ENCODE peak calls at places on chromosome 19, in seven cellular contexts. One of them, this sample, is unnamed.

GRCh38 chr19:1273263-1274041 is 1.9 kb upstream of the FAM174C start:
- DNase-seq in HepG2: no peak
- DNase-seq in K562: peak
- DNase-seq in SK-N-SH: no peak
- DNase-seq in H1: no peak
- DNase-seq in HCT116: no peak
- DNase-seq in GM12878: no peak
- DNase-seq in this sample: no peak

GRCh38 chr19:10544242-10544752 is 593 bp downstream of the ATG4D start:
- DNase-seq in HepG2: no peak
- DNase-seq in K562: peak
- DNase-seq in SK-N-SH: no peak
- DNase-seq in H1: no peak
- DNase-seq in HCT116: no peak
- DNase-seq in GM12878: no peak
- DNase-seq in this sample: no peak

GRCh38 chr19:38877781-38878574 is at the start of gene RINL:
- DNase-seq in HepG2: no peak
- DNase-seq in K562: peak
- DNase-seq in SK-N-SH: peak
- DNase-seq in H1: no peak
- DNase-seq in HCT116: no peak
- DNase-seq in GM12878: no peak
- DNase-seq in this sample: no peak

GRCh38 chr19:37885392-37885791 is 21.0 kb downstream of the WDR87 start:
- DNase-seq in HepG2: no peak
- DNase-seq in K562: no peak
- DNase-seq in SK-N-SH: no peak
- DNase-seq in H1: no peak
- DNase-seq in HCT116: no peak
- DNase-seq in GM12878: no peak
- DNase-seq in this sample: no peak

GRCh38 chr19:33426621-33427475 is 53.3 kb downstream of the CEBPG start:
- DNase-seq in HepG2: no peak
- DNase-seq in K562: no peak
- DNase-seq in SK-N-SH: no peak
- DNase-seq in H1: no peak
- DNase-seq in HCT116: no peak
- DNase-seq in GM12878: no peak
- DNase-seq in this sample: no peak

GRCh38 chr19:55160128-55160985 is 2.8 kb upstream of the TNNI3 start:
- DNase-seq in HepG2: peak
- DNase-seq in K562: peak
- DNase-seq in SK-N-SH: peak
- DNase-seq in H1: peak
- DNase-seq in HCT116: peak
- DNase-seq in GM12878: peak
- DNase-seq in this sample: peak

GRCh38 chr19:50831026-50831396 is 2.4 kb downstream of the KLK15 start:
- DNase-seq in HepG2: no peak
- DNase-seq in K562: no peak
- DNase-seq in SK-N-SH: no peak
- DNase-seq in H1: no peak
- DNase-seq in HCT116: no peak
- DNase-seq in GM12878: no peak
- DNase-seq in this sample: no peak

GRCh38 chr19:17394891-17395415 is 957 bp upstream of the CCDC194 start:
- DNase-seq in HepG2: no peak
- DNase-seq in K562: peak
- DNase-seq in SK-N-SH: peak
- DNase-seq in H1: peak
- DNase-seq in HCT116: peak
- DNase-seq in GM12878: no peak
- DNase-seq in this sample: peak

GRCh38 chr19:32566246-32566830 is 14.7 kb upstream of the PDCD5 start:
- DNase-seq in HepG2: no peak
- DNase-seq in K562: no peak
- DNase-seq in SK-N-SH: no peak
- DNase-seq in H1: no peak
- DNase-seq in HCT116: no peak
- DNase-seq in GM12878: no peak
- DNase-seq in this sample: no peak

GRCh38 chr19:41792513-41793413 is 3.6 kb upstream of the CEACAM3 start:
- DNase-seq in HepG2: peak
- DNase-seq in K562: peak
- DNase-seq in SK-N-SH: peak
- DNase-seq in H1: peak
- DNase-seq in HCT116: peak
- DNase-seq in GM12878: no peak
- DNase-seq in this sample: peak

GRCh38 chr19:50315773-50316448 is 13.3 kb downstream of the KCNC3 start:
- DNase-seq in HepG2: no peak
- DNase-seq in K562: peak
- DNase-seq in SK-N-SH: peak
- DNase-seq in H1: no peak
- DNase-seq in HCT116: no peak
- DNase-seq in GM12878: no peak
- DNase-seq in this sample: peak

GRCh38 chr19:16078311-16078758 is 2.0 kb downstream of the TPM4 start:
- DNase-seq in HepG2: no peak
- DNase-seq in K562: peak
- DNase-seq in SK-N-SH: no peak
- DNase-seq in H1: no peak
- DNase-seq in HCT116: no peak
- DNase-seq in GM12878: no peak
- DNase-seq in this sample: no peak

GRCh38 chr19:31408460-31409124 is 59.4 kb upstream of the TSHZ3 start:
- DNase-seq in HepG2: no peak
- DNase-seq in K562: peak
- DNase-seq in SK-N-SH: no peak
- DNase-seq in H1: no peak
- DNase-seq in HCT116: no peak
- DNase-seq in GM12878: no peak
- DNase-seq in this sample: no peak

GRCh38 chr19:36152061-36152885 is at the start of gene COX7A1:
- DNase-seq in HepG2: no peak
- DNase-seq in K562: no peak
- DNase-seq in SK-N-SH: no peak
- DNase-seq in H1: no peak
- DNase-seq in HCT116: no peak
- DNase-seq in GM12878: no peak
- DNase-seq in this sample: no peak

GRCh38 chr19:3392480-3392879 is 26.1 kb downstream of the NFIC start:
- DNase-seq in HepG2: no peak
- DNase-seq in K562: no peak
- DNase-seq in SK-N-SH: no peak
- DNase-seq in H1: no peak
- DNase-seq in HCT116: no peak
- DNase-seq in GM12878: no peak
- DNase-seq in this sample: no peak

GRCh38 chr19:48987323-48987722 is 5.8 kb downstream of the GYS1 start:
- DNase-seq in HepG2: no peak
- DNase-seq in K562: no peak
- DNase-seq in SK-N-SH: no peak
- DNase-seq in H1: no peak
- DNase-seq in HCT116: no peak
- DNase-seq in GM12878: no peak
- DNase-seq in this sample: no peak
- TF ChIP-seq JUND in HepG2: no peak
- TF ChIP-seq JUND in K562: no peak
- TF ChIP-seq JUND in SK-N-SH: no peak
- TF ChIP-seq JUND in H1: no peak
- TF ChIP-seq JUND in HCT116: no peak
- TF ChIP-seq JUND in GM12878: no peak
- TF ChIP-seq JUND in this sample: no peak

GRCh38 chr19:5828661-5829566 is 10.6 kb downstream of the FUT6 start:
- DNase-seq in HepG2: no peak
- DNase-seq in K562: peak
- DNase-seq in SK-N-SH: peak
- DNase-seq in H1: no peak
- DNase-seq in HCT116: no peak
- DNase-seq in GM12878: no peak
- DNase-seq in this sample: no peak
- TF ChIP-seq JUND in HepG2: no peak
- TF ChIP-seq JUND in K562: no peak
- TF ChIP-seq JUND in SK-N-SH: no peak
- TF ChIP-seq JUND in H1: no peak
- TF ChIP-seq JUND in HCT116: no peak
- TF ChIP-seq JUND in GM12878: no peak
- TF ChIP-seq JUND in this sample: no peak

GRCh38 chr19:13823256-13823655 is 28.0 kb downstream of the ZSWIM4 start:
- DNase-seq in HepG2: no peak
- DNase-seq in K562: no peak
- DNase-seq in SK-N-SH: no peak
- DNase-seq in H1: no peak
- DNase-seq in HCT116: no peak
- DNase-seq in GM12878: no peak
- DNase-seq in this sample: no peak

GRCh38 chr19:13817018-13817614 is 21.9 kb downstream of the ZSWIM4 start:
- DNase-seq in HepG2: no peak
- DNase-seq in K562: peak
- DNase-seq in SK-N-SH: no peak
- DNase-seq in H1: peak
- DNase-seq in HCT116: no peak
- DNase-seq in GM12878: no peak
- DNase-seq in this sample: no peak

GRCh38 chr19:13821292-13821691 is 26.0 kb downstream of the ZSWIM4 start:
- DNase-seq in HepG2: no peak
- DNase-seq in K562: no peak
- DNase-seq in SK-N-SH: no peak
- DNase-seq in H1: no peak
- DNase-seq in HCT116: no peak
- DNase-seq in GM12878: no peak
- DNase-seq in this sample: no peak

GRCh38 chr19:13817615-13818371 is 22.6 kb downstream of the ZSWIM4 start:
- DNase-seq in HepG2: no peak
- DNase-seq in K562: peak
- DNase-seq in SK-N-SH: no peak
- DNase-seq in H1: peak
- DNase-seq in HCT116: no peak
- DNase-seq in GM12878: no peak
- DNase-seq in this sample: no peak

DNA sequence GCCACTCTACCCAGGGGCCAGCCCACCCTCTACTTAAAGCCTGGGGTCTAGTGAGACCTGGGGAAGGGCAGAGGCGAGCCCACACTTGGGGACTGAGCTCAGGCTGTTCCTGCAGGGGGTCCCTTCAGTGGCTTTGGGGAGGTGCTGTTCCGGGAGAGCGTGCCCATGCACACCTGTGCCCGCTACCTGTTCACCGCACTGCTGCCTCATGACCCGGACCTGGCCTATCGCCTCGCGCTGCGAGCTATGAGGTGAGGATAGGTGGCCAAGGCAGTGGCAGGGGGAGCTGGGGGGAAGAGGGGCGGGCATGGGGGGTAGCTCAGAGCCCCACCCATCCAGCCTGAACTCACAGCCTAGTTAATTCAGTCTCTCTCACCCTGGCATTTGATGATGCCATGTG is 24.0 kb downstream of the ZSWIM4 start:
- DNase-seq in HepG2: no peak
- DNase-seq in K562: no peak
- DNase-seq in SK-N-SH: no peak
- DNase-seq in H1: no peak
- DNase-seq in HCT116: no peak
- DNase-seq in GM12878: no peak
- DNase-seq in this sample: no peak
- TF ChIP-seq JUND in HepG2: no peak
- TF ChIP-seq JUND in K562: no peak
- TF ChIP-seq JUND in SK-N-SH: no peak
- TF ChIP-seq JUND in H1: no peak
- TF ChIP-seq JUND in HCT116: no peak
- TF ChIP-seq JUND in GM12878: no peak
- TF ChIP-seq JUND in this sample: no peak

DNA sequence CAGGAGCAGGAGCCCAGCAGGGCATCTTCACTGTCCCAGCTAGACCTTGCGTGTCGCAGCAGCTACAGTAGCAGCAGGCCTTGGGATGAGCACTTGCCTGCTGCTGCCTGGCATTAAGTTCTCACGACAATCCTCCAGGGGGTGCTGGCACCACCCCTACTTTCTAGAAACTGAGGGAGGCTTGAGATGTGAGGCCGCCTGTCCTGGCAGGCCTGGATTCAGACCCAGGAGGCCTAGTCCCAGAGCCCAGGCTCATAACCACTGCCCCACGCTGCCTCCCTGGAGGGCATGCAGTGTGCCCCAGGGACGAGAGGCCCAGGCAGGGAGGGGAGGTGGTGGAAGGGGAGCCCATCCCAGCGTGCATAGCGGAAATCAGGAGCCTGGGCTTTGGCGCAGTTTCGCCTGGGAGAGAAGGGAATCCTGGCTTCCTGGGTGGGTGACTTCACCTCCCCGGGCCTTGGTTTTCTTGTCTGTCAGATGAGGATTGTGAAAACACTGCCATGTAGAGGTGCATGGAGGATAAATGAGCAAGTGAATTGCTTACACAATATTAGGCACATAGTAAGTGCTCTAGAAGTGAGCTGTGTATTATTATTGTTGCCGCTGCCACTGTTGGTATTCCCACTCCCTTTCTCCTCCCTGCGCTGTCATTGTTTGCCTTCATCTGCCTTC is 26.1 kb downstream of the PPP5C start:
- DNase-seq in HepG2: no peak
- DNase-seq in K562: no peak
- DNase-seq in SK-N-SH: no peak
- DNase-seq in H1: no peak
- DNase-seq in HCT116: no peak
- DNase-seq in GM12878: no peak
- DNase-seq in this sample: peak
- TF ChIP-seq JUND in HepG2: no peak
- TF ChIP-seq JUND in K562: no peak
- TF ChIP-seq JUND in SK-N-SH: no peak
- TF ChIP-seq JUND in H1: no peak
- TF ChIP-seq JUND in HCT116: no peak
- TF ChIP-seq JUND in GM12878: no peak
- TF ChIP-seq JUND in this sample: no peak

DNA sequence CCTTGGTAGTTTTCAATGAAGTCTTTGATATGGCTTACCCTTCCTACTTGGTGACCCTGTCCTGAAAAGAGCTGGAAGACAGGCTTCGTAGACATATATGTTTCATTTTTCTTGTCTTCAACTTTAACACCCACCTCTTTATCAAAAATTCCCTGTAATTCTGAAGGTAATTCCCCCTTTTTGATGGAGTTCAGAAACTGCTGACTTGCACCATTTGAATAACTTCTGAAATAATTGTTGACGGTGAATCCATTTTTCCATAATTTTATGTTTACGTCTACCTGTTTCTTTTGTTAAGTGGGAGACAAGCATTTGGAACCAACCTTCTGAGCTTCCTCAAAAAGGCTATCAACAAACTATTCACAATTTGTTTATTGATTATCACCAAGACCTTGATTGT is 14.6 kb upstream of the ZNF177 start:
- DNase-seq in HepG2: no peak
- DNase-seq in K562: no peak
- DNase-seq in SK-N-SH: no peak
- DNase-seq in H1: no peak
- DNase-seq in HCT116: no peak
- DNase-seq in GM12878: no peak
- DNase-seq in this sample: no peak
- TF ChIP-seq JUND in HepG2: no peak
- TF ChIP-seq JUND in K562: no peak
- TF ChIP-seq JUND in SK-N-SH: no peak
- TF ChIP-seq JUND in H1: no peak
- TF ChIP-seq JUND in HCT116: no peak
- TF ChIP-seq JUND in GM12878: no peak
- TF ChIP-seq JUND in this sample: no peak

This sample was measured in T47D.